ENCODE peak calls at places on chromosomes 2 and 18, in nine cellular contexts. One of them, this sample, is unnamed.

GRCh38 chr2:11077411-11077810 is 77.9 kb upstream of the SLC66A3 start:
- DNase-seq in naive thymus-derived CD4-positive, alpha-beta T cell: no peak
- DNase-seq in stimulated activated CD8-positive, alpha-beta memory T cell treated with anti-CD3 and anti-CD28 coated beads, Interleukin-7, amount 100 ng/mL, for 1 hour: no peak
- DNase-seq in activated effector memory CD4-positive, alpha-beta T cell treated with Interleukin-2 at 50 U/mL for 16 hours: no peak
- DNase-seq in mesendoderm: no peak
- DNase-seq in DMS 273 treated with DMSO at 0.1 percent for 48 hours: no peak
- DNase-seq in ureter: no peak
- DNase-seq in non-pigmented ciliary epithelial cell: no peak
- DNase-seq in CD4-positive, CD25-positive, alpha-beta regulatory T cell: no peak
- DNase-seq in this sample: no peak

GRCh38 chr2:59174536-59175243 is 933.6 kb upstream of the FANCL start:
- DNase-seq in naive thymus-derived CD4-positive, alpha-beta T cell: no peak
- DNase-seq in stimulated activated CD8-positive, alpha-beta memory T cell treated with anti-CD3 and anti-CD28 coated beads, Interleukin-7, amount 100 ng/mL, for 1 hour: no peak
- DNase-seq in activated effector memory CD4-positive, alpha-beta T cell treated with Interleukin-2 at 50 U/mL for 16 hours: no peak
- DNase-seq in mesendoderm: no peak
- DNase-seq in DMS 273 treated with DMSO at 0.1 percent for 48 hours: no peak
- DNase-seq in ureter: no peak
- DNase-seq in non-pigmented ciliary epithelial cell: no peak
- DNase-seq in CD4-positive, CD25-positive, alpha-beta regulatory T cell: no peak
- DNase-seq in this sample: no peak

GRCh38 chr2:185306119-185306518 is 432.5 kb upstream of the FSIP2 start:
- DNase-seq in naive thymus-derived CD4-positive, alpha-beta T cell: no peak
- DNase-seq in stimulated activated CD8-positive, alpha-beta memory T cell treated with anti-CD3 and anti-CD28 coated beads, Interleukin-7, amount 100 ng/mL, for 1 hour: no peak
- DNase-seq in activated effector memory CD4-positive, alpha-beta T cell treated with Interleukin-2 at 50 U/mL for 16 hours: no peak
- DNase-seq in mesendoderm: no peak
- DNase-seq in DMS 273 treated with DMSO at 0.1 percent for 48 hours: no peak
- DNase-seq in ureter: no peak
- DNase-seq in non-pigmented ciliary epithelial cell: no peak
- DNase-seq in CD4-positive, CD25-positive, alpha-beta regulatory T cell: no peak
- DNase-seq in this sample: no peak

GRCh38 chr2:59458862-59459261 is 1094.6 kb downstream of the BCL11A start:
- DNase-seq in naive thymus-derived CD4-positive, alpha-beta T cell: no peak
- DNase-seq in stimulated activated CD8-positive, alpha-beta memory T cell treated with anti-CD3 and anti-CD28 coated beads, Interleukin-7, amount 100 ng/mL, for 1 hour: no peak
- DNase-seq in activated effector memory CD4-positive, alpha-beta T cell treated with Interleukin-2 at 50 U/mL for 16 hours: no peak
- DNase-seq in mesendoderm: peak; percentile 54
- DNase-seq in DMS 273 treated with DMSO at 0.1 percent for 48 hours: no peak
- DNase-seq in ureter: no peak
- DNase-seq in non-pigmented ciliary epithelial cell: no peak
- DNase-seq in CD4-positive, CD25-positive, alpha-beta regulatory T cell: no peak
- DNase-seq in this sample: no peak

GRCh38 chr2:60679059-60679780 is 76.8 kb upstream of the PAPOLG start:
- DNase-seq in naive thymus-derived CD4-positive, alpha-beta T cell: no peak
- DNase-seq in stimulated activated CD8-positive, alpha-beta memory T cell treated with anti-CD3 and anti-CD28 coated beads, Interleukin-7, amount 100 ng/mL, for 1 hour: no peak
- DNase-seq in activated effector memory CD4-positive, alpha-beta T cell treated with Interleukin-2 at 50 U/mL for 16 hours: no peak
- DNase-seq in mesendoderm: no peak
- DNase-seq in DMS 273 treated with DMSO at 0.1 percent for 48 hours: no peak
- DNase-seq in ureter: no peak
- DNase-seq in non-pigmented ciliary epithelial cell: no peak
- DNase-seq in CD4-positive, CD25-positive, alpha-beta regulatory T cell: no peak
- DNase-seq in this sample: no peak

GRCh38 chr2:238420878-238421694 is 5.6 kb upstream of the ASB1 start:
- DNase-seq in naive thymus-derived CD4-positive, alpha-beta T cell: no peak
- DNase-seq in stimulated activated CD8-positive, alpha-beta memory T cell treated with anti-CD3 and anti-CD28 coated beads, Interleukin-7, amount 100 ng/mL, for 1 hour: no peak
- DNase-seq in activated effector memory CD4-positive, alpha-beta T cell treated with Interleukin-2 at 50 U/mL for 16 hours: no peak
- DNase-seq in mesendoderm: peak; percentile 54
- DNase-seq in DMS 273 treated with DMSO at 0.1 percent for 48 hours: no peak
- DNase-seq in ureter: no peak
- DNase-seq in non-pigmented ciliary epithelial cell: no peak
- DNase-seq in CD4-positive, CD25-positive, alpha-beta regulatory T cell: no peak
- DNase-seq in this sample: no peak

GRCh38 chr18:58348517-58348916 is 280.4 kb downstream of the ALPK2 start:
- DNase-seq in naive thymus-derived CD4-positive, alpha-beta T cell: no peak
- DNase-seq in stimulated activated CD8-positive, alpha-beta memory T cell treated with anti-CD3 and anti-CD28 coated beads, Interleukin-7, amount 100 ng/mL, for 1 hour: no peak
- DNase-seq in activated effector memory CD4-positive, alpha-beta T cell treated with Interleukin-2 at 50 U/mL for 16 hours: no peak
- DNase-seq in mesendoderm: no peak
- DNase-seq in DMS 273 treated with DMSO at 0.1 percent for 48 hours: no peak
- DNase-seq in ureter: no peak
- DNase-seq in non-pigmented ciliary epithelial cell: no peak
- DNase-seq in CD4-positive, CD25-positive, alpha-beta regulatory T cell: no peak
- DNase-seq in this sample: no peak

GRCh38 chr18:47917923-47918610 is 12.4 kb downstream of the SMAD2 start:
- DNase-seq in naive thymus-derived CD4-positive, alpha-beta T cell: no peak
- DNase-seq in stimulated activated CD8-positive, alpha-beta memory T cell treated with anti-CD3 and anti-CD28 coated beads, Interleukin-7, amount 100 ng/mL, for 1 hour: no peak
- DNase-seq in activated effector memory CD4-positive, alpha-beta T cell treated with Interleukin-2 at 50 U/mL for 16 hours: no peak
- DNase-seq in mesendoderm: peak; percentile 76
- DNase-seq in DMS 273 treated with DMSO at 0.1 percent for 48 hours: no peak
- DNase-seq in ureter: no peak
- DNase-seq in non-pigmented ciliary epithelial cell: no peak
- DNase-seq in CD4-positive, CD25-positive, alpha-beta regulatory T cell: no peak
- DNase-seq in this sample: no peak

GRCh38 chr2:209382775-209383174 is 41.1 kb upstream of the MAP2 start:
- DNase-seq in naive thymus-derived CD4-positive, alpha-beta T cell: no peak
- DNase-seq in stimulated activated CD8-positive, alpha-beta memory T cell treated with anti-CD3 and anti-CD28 coated beads, Interleukin-7, amount 100 ng/mL, for 1 hour: no peak
- DNase-seq in activated effector memory CD4-positive, alpha-beta T cell treated with Interleukin-2 at 50 U/mL for 16 hours: no peak
- DNase-seq in mesendoderm: no peak
- DNase-seq in DMS 273 treated with DMSO at 0.1 percent for 48 hours: no peak
- DNase-seq in ureter: no peak
- DNase-seq in non-pigmented ciliary epithelial cell: no peak
- DNase-seq in CD4-positive, CD25-positive, alpha-beta regulatory T cell: no peak
- DNase-seq in this sample: no peak

GRCh38 chr2:61620244-61621159 is 82.3 kb upstream of the XPO1 start:
- DNase-seq in naive thymus-derived CD4-positive, alpha-beta T cell: no peak
- DNase-seq in stimulated activated CD8-positive, alpha-beta memory T cell treated with anti-CD3 and anti-CD28 coated beads, Interleukin-7, amount 100 ng/mL, for 1 hour: no peak
- DNase-seq in activated effector memory CD4-positive, alpha-beta T cell treated with Interleukin-2 at 50 U/mL for 16 hours: no peak
- DNase-seq in mesendoderm: peak; percentile 60
- DNase-seq in DMS 273 treated with DMSO at 0.1 percent for 48 hours: no peak
- DNase-seq in ureter: no peak
- DNase-seq in non-pigmented ciliary epithelial cell: peak; percentile 80
- DNase-seq in CD4-positive, CD25-positive, alpha-beta regulatory T cell: no peak
- DNase-seq in this sample: no peak

GRCh38 chr2:226985227-226985946 is 149.5 kb downstream of the RHBDD1 start:
- DNase-seq in naive thymus-derived CD4-positive, alpha-beta T cell: peak; percentile 9
- DNase-seq in stimulated activated CD8-positive, alpha-beta memory T cell treated with anti-CD3 and anti-CD28 coated beads, Interleukin-7, amount 100 ng/mL, for 1 hour: no peak
- DNase-seq in activated effector memory CD4-positive, alpha-beta T cell treated with Interleukin-2 at 50 U/mL for 16 hours: no peak
- DNase-seq in mesendoderm: peak; percentile 74
- DNase-seq in DMS 273 treated with DMSO at 0.1 percent for 48 hours: peak; percentile 32
- DNase-seq in ureter: peak; percentile 57
- DNase-seq in non-pigmented ciliary epithelial cell: peak; percentile 36
- DNase-seq in CD4-positive, CD25-positive, alpha-beta regulatory T cell: peak; percentile 27
- DNase-seq in this sample: peak; percentile 41

GRCh38 chr18:22871809-22872525 is 61.2 kb upstream of the RBBP8 start:
- DNase-seq in naive thymus-derived CD4-positive, alpha-beta T cell: no peak
- DNase-seq in stimulated activated CD8-positive, alpha-beta memory T cell treated with anti-CD3 and anti-CD28 coated beads, Interleukin-7, amount 100 ng/mL, for 1 hour: no peak
- DNase-seq in activated effector memory CD4-positive, alpha-beta T cell treated with Interleukin-2 at 50 U/mL for 16 hours: no peak
- DNase-seq in mesendoderm: peak; percentile 95
- DNase-seq in DMS 273 treated with DMSO at 0.1 percent for 48 hours: no peak
- DNase-seq in ureter: no peak
- DNase-seq in non-pigmented ciliary epithelial cell: peak; percentile 13
- DNase-seq in CD4-positive, CD25-positive, alpha-beta regulatory T cell: no peak
- DNase-seq in this sample: no peak

GRCh38 chr18:50113726-50114125 is 81.2 kb downstream of the MYO5B start:
- DNase-seq in naive thymus-derived CD4-positive, alpha-beta T cell: no peak
- DNase-seq in stimulated activated CD8-positive, alpha-beta memory T cell treated with anti-CD3 and anti-CD28 coated beads, Interleukin-7, amount 100 ng/mL, for 1 hour: no peak
- DNase-seq in activated effector memory CD4-positive, alpha-beta T cell treated with Interleukin-2 at 50 U/mL for 16 hours: no peak
- DNase-seq in mesendoderm: no peak
- DNase-seq in DMS 273 treated with DMSO at 0.1 percent for 48 hours: no peak
- DNase-seq in ureter: no peak
- DNase-seq in non-pigmented ciliary epithelial cell: no peak
- DNase-seq in CD4-positive, CD25-positive, alpha-beta regulatory T cell: no peak
- DNase-seq in this sample: no peak

GRCh38 chr2:8584174-8585066 is 97.4 kb upstream of the ID2 start:
- DNase-seq in naive thymus-derived CD4-positive, alpha-beta T cell: no peak
- DNase-seq in stimulated activated CD8-positive, alpha-beta memory T cell treated with anti-CD3 and anti-CD28 coated beads, Interleukin-7, amount 100 ng/mL, for 1 hour: no peak
- DNase-seq in activated effector memory CD4-positive, alpha-beta T cell treated with Interleukin-2 at 50 U/mL for 16 hours: no peak
- DNase-seq in mesendoderm: no peak
- DNase-seq in DMS 273 treated with DMSO at 0.1 percent for 48 hours: no peak
- DNase-seq in ureter: no peak
- DNase-seq in non-pigmented ciliary epithelial cell: no peak
- DNase-seq in CD4-positive, CD25-positive, alpha-beta regulatory T cell: no peak
- DNase-seq in this sample: no peak

GRCh38 chr2:42788882-42789281 is 3.5 kb downstream of the HAAO start:
- DNase-seq in naive thymus-derived CD4-positive, alpha-beta T cell: no peak
- DNase-seq in stimulated activated CD8-positive, alpha-beta memory T cell treated with anti-CD3 and anti-CD28 coated beads, Interleukin-7, amount 100 ng/mL, for 1 hour: no peak
- DNase-seq in activated effector memory CD4-positive, alpha-beta T cell treated with Interleukin-2 at 50 U/mL for 16 hours: no peak
- DNase-seq in mesendoderm: no peak
- DNase-seq in DMS 273 treated with DMSO at 0.1 percent for 48 hours: no peak
- DNase-seq in ureter: peak; percentile 30
- DNase-seq in non-pigmented ciliary epithelial cell: no peak
- DNase-seq in CD4-positive, CD25-positive, alpha-beta regulatory T cell: no peak
- DNase-seq in this sample: no peak